ENCODE peak calls at places on chromosomes 16 and 17, in four cellular contexts. Q, Z, L and C are unnamed samples.

GRCh38 chr16:47884131-47884725 is 271.6 kb downstream of the ABCC12 start:
- DNase-seq in Q (no peak), Z (no peak), L (no peak), C (no peak)

GRCh38 chr16:83215417-83216001 is 588.7 kb downstream of the CDH13 start:
- DNase-seq in Q (no peak), Z (no peak), L (no peak), C (no peak)

GRCh38 chr16:58792188-58792587 is 58.1 kb upstream of the GOT2 start:
- DNase-seq in Q (no peak), Z (no peak), L (no peak), C (no peak)

GRCh38 chr17:41547921-41548843 is 20.1 kb upstream of the KRT19 start:
- DNase-seq in Q (no peak), Z (peak), L (no peak), C (peak)

GRCh38 chr16:49757744-49758069 is 98.2 kb downstream of the ZNF423 start:
- DNase-seq in Q (no peak), Z (no peak), L (no peak), C (no peak)

GRCh38 chr16:71408536-71408935 is 33.3 kb downstream of the TLE7 start:
- DNase-seq in Q (no peak), Z (no peak), L (no peak), C (no peak)

GRCh38 chr17:79615926-79616325 is 5.1 kb upstream of the RBFOX3 start:
- DNase-seq in Q (no peak), Z (peak), L (no peak), C (no peak)

GRCh38 chr17:42529054-42529453 is 7.0 kb upstream of the NAGLU start:
- DNase-seq in Q (no peak), Z (peak), L (no peak), C (no peak)

GRCh38 chr16:52861614-52862022 is 191.1 kb downstream of the CHD9NB start:
- DNase-seq in Q (no peak), Z (no peak), L (peak), C (no peak)

GRCh38 chr17:81443269-81443668 is 48.0 kb downstream of the BAHCC1 start:
- DNase-seq in Q (no peak), Z (no peak), L (no peak), C (no peak)

GRCh38 chr16:58054289-58054688 is 28.7 kb downstream of the MMP15 start:
- DNase-seq in Q (no peak), Z (no peak), L (no peak), C (no peak)

GRCh38 chr17:6701719-6702118 is 11.4 kb downstream of the SLC13A5 start:
- DNase-seq in Q (no peak), Z (no peak), L (no peak), C (no peak)

GRCh38 chr16:7315813-7316212 is 16.8 kb upstream of the RBFOX1 start:
- DNase-seq in Q (no peak), Z (no peak), L (no peak), C (no peak)

GRCh38 chr17:17063546-17064122 is 21.4 kb downstream of the MPRIP start:
- DNase-seq in Q (no peak), Z (peak), L (no peak), C (no peak)

GRCh38 chr17:32628645-32629044 is 141.9 kb downstream of the CDK5R1 start:
- DNase-seq in Q (no peak), Z (no peak), L (no peak), C (no peak)

GRCh38 chr17:48575066-48575582 is 3.0 kb downstream of the HOXB4 start:
- DNase-seq in Q (no peak), Z (no peak), L (no peak), C (no peak)

GRCh38 chr16:27385398-27385797 is 16.6 kb upstream of the IL21R start:
- DNase-seq in Q (no peak), Z (no peak), L (no peak), C (no peak)

GRCh38 chr16:79825002-79825401 is 224.5 kb upstream of the MAF start:
- DNase-seq in Q (no peak), Z (no peak), L (peak), C (no peak)

GRCh38 chr16:19733551-19733950 is 15.5 kb downstream of the IQCK start:
- DNase-seq in Q (no peak), Z (no peak), L (no peak), C (no peak)

GRCh38 chr17:35596072-35596471 is 8.9 kb downstream of the AP2B1 start:
- DNase-seq in Q (no peak), Z (no peak), L (no peak), C (no peak)

GRCh38 chr16:2004795-2005517 is 4.7 kb downstream of the ZNF598 start:
- DNase-seq in Q (no peak), Z (peak), L (no peak), C (no peak)

GRCh38 chr17:79667746-79668145 is 56.9 kb upstream of the RBFOX3 start:
- DNase-seq in Q (no peak), Z (no peak), L (no peak), C (no peak)

DNA sequence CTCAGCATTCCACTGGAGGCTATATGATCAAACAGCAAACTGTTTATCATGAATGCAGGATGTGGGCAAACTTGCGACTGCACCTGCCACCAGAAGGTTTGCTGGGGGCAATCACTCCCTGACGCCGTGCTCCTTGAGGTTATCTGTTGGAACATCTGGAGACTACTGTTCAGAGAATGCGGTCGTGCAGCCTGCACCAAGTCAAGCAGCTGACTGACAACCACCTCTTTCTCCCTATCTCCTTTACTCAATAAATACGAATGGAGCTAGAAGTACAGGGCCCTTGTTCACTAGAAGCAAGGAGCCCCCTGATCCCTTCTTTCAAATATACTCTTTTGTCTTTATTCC is 2101.2 kb downstream of the TP53TG3F start:
- DNase-seq in Q (no peak), Z (no peak), L (no peak), C (peak)
- TF ChIP-seq CTCF in Q (no peak), Z (no peak), L (no peak), C (no peak)

GRCh38 chr17:57636274-57636673 is 108.8 kb downstream of the CCDC182 start:
- DNase-seq in Q (no peak), Z (peak), L (no peak), C (no peak)
- TF ChIP-seq CTCF in Q (no peak), Z (no peak), L (no peak), C (no peak)

GRCh38 chr16:85595299-85595661 is 17.8 kb upstream of the GSE1 start:
- DNase-seq in Q (no peak), Z (no peak), L (no peak), C (no peak)
- TF ChIP-seq CTCF in Q (no peak), Z (no peak), L (no peak), C (no peak)

GRCh38 chr17:39744836-39745215 is 7.1 kb downstream of the GRB7 start:
- DNase-seq in Q (no peak), Z (peak), L (no peak), C (no peak)
- TF ChIP-seq CTCF in Q (no peak), Z (no peak), L (no peak), C (no peak)

GRCh38 chr17:76671912-76672262 is 28.3 kb upstream of the ST6GALNAC1 start:
- DNase-seq in Q (no peak), Z (no peak), L (no peak), C (no peak)
- TF ChIP-seq CTCF in Q (no peak), Z (no peak), L (no peak), C (no peak)

GRCh38 chr16:5607169-5607568 is 509.6 kb upstream of the EEF2KMT start:
- DNase-seq in Q (no peak), Z (no peak), L (no peak), C (no peak)
- TF ChIP-seq CTCF in Q (no peak), Z (no peak), L (no peak), C (no peak)

DNA sequence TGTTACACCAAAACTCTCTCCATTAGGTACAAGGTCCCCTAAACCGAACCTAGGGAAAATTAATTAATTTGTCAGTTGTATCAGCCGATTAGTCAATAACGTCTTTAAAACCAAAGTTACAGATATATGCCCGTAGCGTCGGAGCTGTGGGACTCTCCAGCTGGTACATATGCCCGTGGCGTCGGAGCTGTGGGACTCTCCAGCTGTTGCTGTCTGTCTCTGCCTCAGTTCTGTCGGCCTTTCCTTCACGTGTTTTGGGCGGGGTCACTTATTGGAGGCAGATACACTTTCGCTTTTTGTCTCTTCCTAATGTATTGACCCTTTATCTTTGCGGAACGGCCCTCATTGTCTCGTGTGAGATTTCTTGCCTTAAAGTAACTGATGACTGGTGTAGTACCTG is 62.0 kb upstream of the ZNF750 start:
- DNase-seq in Q (no peak), Z (no peak), L (no peak), C (no peak)
- TF ChIP-seq CTCF in Q (no peak), Z (no peak), L (no peak), C (no peak)